ENCODE peak calls at places on chromosomes 16 and 17, in four cellular contexts. O is RWPE1, J is cardiac fibroblast, K is HFF-Myc. U is an unnamed sample.

GRCh38 chr17:82463881-82464566 is 5.5 kb downstream of the NARF start:
- DNase-seq in O (no peak), K (no peak), J (no peak), U (no peak)

GRCh38 chr16:71855937-71856662 is 10.3 kb downstream of the ATXN1L start:
- DNase-seq in J (no peak), O (no peak), K (no peak), U (no peak)

GRCh38 chr16:10871157-10871991 is 5.6 kb upstream of the CIITA start:
- DNase-seq in J (peak), K (no peak), O (peak), U (peak)

GRCh38 chr16:8878523-8878911 is 3.6 kb upstream of the LITAFD start:
- DNase-seq in K (no peak), O (peak), J (peak), U (no peak)

GRCh38 chr17:57735707-57736106 is 9.4 kb downstream of the CCDC182 start:
- DNase-seq in K (no peak), J (no peak), O (peak), U (peak)

GRCh38 chr16:30082545-30083090 is 6.8 kb downstream of the PPP4C start:
- DNase-seq in K (no peak), J (no peak), O (no peak), U (no peak)

GRCh38 chr17:80883831-80884735 is 107.6 kb upstream of the CHMP6 start:
- DNase-seq in O (no peak), J (no peak), K (no peak), U (no peak)

GRCh38 chr17:9329251-9329921 is 246.2 kb downstream of the STX8 start:
- DNase-seq in J (no peak), O (no peak), K (no peak), U (no peak)

GRCh38 chr16:751152-752007 is 9.2 kb upstream of the MSLN start:
- DNase-seq in K (no peak), O (no peak), J (no peak), U (no peak)

GRCh38 chr17:81134064-81134781 is 31.1 kb upstream of the PVALEF start:
- DNase-seq in J (no peak), K (no peak), O (no peak), U (no peak)

GRCh38 chr16:1920727-1921155 is 2.5 kb upstream of the HS3ST6 start:
- DNase-seq in J (peak), O (no peak), K (no peak), U (peak)

GRCh38 chr16:59067207-59067606 is 333.1 kb upstream of the GOT2 start:
- DNase-seq in K (no peak), J (peak), O (no peak), U (peak)

GRCh38 chr16:87583453-87584131 is 18.7 kb upstream of the JPH3 start:
- DNase-seq in O (no peak), K (no peak), J (peak), U (no peak)

GRCh38 chr17:81666092-81666341 is 388 bp downstream of the OXLD1 start:
- DNase-seq in J (no peak), K (no peak), O (no peak), U (peak)

GRCh38 chr16:11079657-11080187 is 135.4 kb downstream of the CLEC16A start:
- DNase-seq in O (no peak), K (peak), J (peak), U (no peak)

GRCh38 chr17:15081008-15081407 is 184.1 kb downstream of the PMP22 start:
- DNase-seq in J (no peak), O (no peak), K (no peak), U (no peak)

GRCh38 chr16:79970551-79971236 is 370.2 kb upstream of the MAF start:
- DNase-seq in O (no peak), J (peak), K (no peak), U (no peak)

GRCh38 chr17:82235056-82235774 is 6.4 kb downstream of the SLC16A3 start:
- DNase-seq in J (no peak), O (no peak), K (no peak), U (no peak)

GRCh38 chr17:560379-560935 is 154.2 kb downstream of the VPS53 start:
- DNase-seq in K (no peak), O (peak), J (peak), U (no peak)

GRCh38 chr16:23538919-23539278 is 18.3 kb downstream of the EARS2 start:
- DNase-seq in K (no peak), O (no peak), J (no peak), U (no peak)

GRCh38 chr16:74607310-74607966 is 524 bp upstream of the GLG1 start:
- DNase-seq in O (no peak), J (no peak), K (no peak), U (no peak)

GRCh38 chr16:88570691-88571092 is 489 bp downstream of the ZC3H18 start:
- DNase-seq in O (peak), K (no peak), J (peak), U (peak)

GRCh38 chr17:51734462-51734861 is 424.1 kb downstream of the CA10 start:
- DNase-seq in O (peak), K (no peak), J (no peak), U (no peak)
- TF ChIP-seq CTCF in O (no peak), K (no peak), J (no peak), U (peak)

DNA sequence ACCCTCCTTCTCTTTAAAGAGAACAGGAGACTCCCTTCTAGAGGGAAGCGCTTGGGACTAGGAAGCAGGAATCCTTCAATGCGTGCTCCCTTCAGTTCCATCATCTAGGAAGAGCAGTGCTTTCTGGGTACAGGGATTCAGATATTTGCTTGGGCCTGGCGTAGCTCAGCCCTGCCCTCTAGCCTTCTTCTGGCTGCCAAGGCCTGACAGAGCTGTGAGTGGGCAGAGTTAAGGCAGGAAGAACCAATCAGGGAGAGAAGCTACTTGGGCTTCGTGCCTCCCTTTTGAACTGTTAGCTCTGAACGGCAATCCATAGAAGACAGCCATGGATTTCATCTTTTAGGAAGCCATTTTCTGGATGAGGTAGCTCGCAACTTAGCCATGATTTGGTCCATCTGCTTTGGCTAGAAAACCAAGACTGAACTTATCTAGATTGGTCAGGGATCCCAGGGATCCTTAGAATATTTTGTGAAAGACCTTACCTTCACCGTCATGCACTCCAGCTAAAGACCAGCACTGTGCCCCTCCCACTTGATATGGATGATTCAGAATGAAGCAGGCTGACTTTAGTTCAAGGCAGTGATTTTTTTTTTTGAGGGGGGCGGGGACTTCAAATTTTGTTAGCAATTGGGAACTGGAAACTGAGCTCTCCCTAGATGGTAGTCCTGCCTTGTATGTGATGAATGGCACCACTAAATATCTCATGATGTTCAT is 2.5 kb upstream of the CORO6 start:
- DNase-seq in O (peak), J (peak), K (no peak), U (no peak)
- TF ChIP-seq CTCF in O (no peak), J (no peak), K (no peak), U (no peak)

DNA sequence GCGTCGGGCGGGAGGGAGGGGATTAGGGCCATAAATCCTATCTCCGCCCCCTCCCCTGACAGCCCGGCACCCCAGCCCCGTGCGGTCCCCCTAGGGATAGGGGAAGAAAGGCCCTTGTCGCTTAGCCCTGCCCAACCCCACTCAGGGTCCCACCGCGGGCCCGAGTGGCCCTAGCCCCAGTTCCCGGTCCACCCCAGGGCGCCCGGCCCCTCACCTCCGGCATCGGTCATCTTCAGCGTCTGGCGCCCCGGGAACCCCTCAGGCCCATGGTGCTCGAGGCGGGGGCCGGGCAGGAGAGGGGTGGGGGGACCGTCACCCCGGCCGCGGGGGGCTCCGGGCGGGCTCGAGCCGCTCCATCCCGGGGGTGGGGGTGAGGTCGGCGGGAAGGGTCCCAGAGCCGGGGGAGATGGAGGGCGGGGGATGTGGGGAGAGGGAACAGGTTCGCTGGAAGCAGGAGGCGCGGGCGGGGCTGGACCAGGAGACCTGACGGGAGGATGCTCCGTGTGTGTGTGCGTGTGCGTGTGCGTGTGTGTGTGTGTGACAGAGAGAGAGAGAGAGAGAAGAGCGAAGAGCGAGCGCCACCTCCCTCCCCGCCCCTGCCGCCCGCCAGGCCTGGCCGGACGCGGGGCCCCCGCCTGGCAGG is 536 bp downstream of the SAMD14 start:
- DNase-seq in K (no peak), J (peak), O (no peak), U (no peak)
- TF ChIP-seq CTCF in K (no peak), J (no peak), O (no peak), U (no peak)

GRCh38 chr16:24754543-24754942 is 25.1 kb downstream of the TNRC6A start:
- DNase-seq in J (no peak), K (no peak), O (no peak), U (no peak)

GRCh38 chr16:24755201-24755874 is 25.9 kb downstream of the TNRC6A start:
- DNase-seq in O (no peak), K (no peak), J (no peak), U (no peak)

GRCh38 chr16:24758373-24758772 is 28.9 kb downstream of the TNRC6A start:
- DNase-seq in K (no peak), O (no peak), J (no peak), U (no peak)

GRCh38 chr16:24748242-24748641 is 18.8 kb downstream of the TNRC6A start:
- DNase-seq in O (peak), J (peak), K (peak), U (no peak)

DNA sequence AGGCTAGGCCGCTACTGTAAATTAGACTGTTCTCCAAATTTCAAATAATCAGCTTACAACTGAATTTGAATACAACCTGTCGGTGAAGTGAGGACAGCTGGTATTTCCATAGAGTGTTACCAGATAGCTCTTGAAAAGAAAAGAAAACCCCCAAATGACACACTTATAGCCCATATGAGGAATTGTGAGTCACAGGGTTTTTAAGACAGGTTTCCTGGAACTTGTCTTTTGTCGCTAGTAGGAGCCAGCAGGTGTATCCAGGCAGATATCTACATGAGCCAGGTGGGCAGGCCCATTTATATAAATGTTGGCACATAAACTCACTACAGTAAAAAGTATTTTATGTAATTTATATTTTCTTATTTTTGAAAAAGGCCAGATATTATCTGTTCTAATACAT is 24.0 kb downstream of the TNRC6A start:
- DNase-seq in O (no peak), K (no peak), J (no peak), U (no peak)
- TF ChIP-seq CTCF in O (no peak), K (no peak), J (no peak), U (no peak)